ENCODE peak calls at places on chromosomes 7 and 10, in four cellular contexts. F is Peyer's patch, A is GM23248, U is HepG2. I is an unnamed sample.

GRCh38 chr10:73859441-73860049 is 14.8 kb downstream of the CAMK2G start:
- DNase-seq in F (peak), U (no peak), A (peak), I (no peak)

GRCh38 chr7:30349170-30349569 is 64.8 kb downstream of the ZNRF2 start:
- DNase-seq in U (no peak), F (no peak), A (no peak), I (no peak)

GRCh38 chr7:100825215-100825671 is 2.1 kb downstream of the EPHB4 start:
- DNase-seq in A (peak), U (no peak), F (no peak), I (no peak)

GRCh38 chr10:91537614-91538383 is 95.1 kb downstream of the PPP1R3C start:
- DNase-seq in F (no peak), U (no peak), A (no peak), I (no peak)

GRCh38 chr7:65251851-65252620 is 121.6 kb upstream of the ZNF92 start:
- DNase-seq in A (peak), U (peak), F (peak), I (no peak)

GRCh38 chr10:13707156-13707881 is 120.6 kb downstream of the PRPF18 start:
- DNase-seq in F (no peak), U (peak), A (peak), I (peak)

GRCh38 chr10:126455766-126456425 is 67.6 kb upstream of the ADAM12 start:
- DNase-seq in F (no peak), U (no peak), A (no peak), I (no peak)

GRCh38 chr7:96219382-96220130 is 102.3 kb downstream of the SLC25A13 start:
- DNase-seq in A (peak), U (no peak), F (no peak), I (no peak)

GRCh38 chr7:4965295-4966022 is 6.5 kb upstream of the MMD2 start:
- DNase-seq in F (no peak), A (no peak), U (no peak), I (no peak)

GRCh38 chr10:11325817-11326216 is 285.6 kb downstream of the USP6NL start:
- DNase-seq in U (no peak), F (no peak), A (peak), I (no peak)

GRCh38 chr7:121323515-121323914 is 5.3 kb upstream of the WNT16 start:
- DNase-seq in F (no peak), A (no peak), U (no peak), I (no peak)
- H3K27ac ChIP-seq in F (no peak), A (no peak), U (no peak), I (no peak)

DNA sequence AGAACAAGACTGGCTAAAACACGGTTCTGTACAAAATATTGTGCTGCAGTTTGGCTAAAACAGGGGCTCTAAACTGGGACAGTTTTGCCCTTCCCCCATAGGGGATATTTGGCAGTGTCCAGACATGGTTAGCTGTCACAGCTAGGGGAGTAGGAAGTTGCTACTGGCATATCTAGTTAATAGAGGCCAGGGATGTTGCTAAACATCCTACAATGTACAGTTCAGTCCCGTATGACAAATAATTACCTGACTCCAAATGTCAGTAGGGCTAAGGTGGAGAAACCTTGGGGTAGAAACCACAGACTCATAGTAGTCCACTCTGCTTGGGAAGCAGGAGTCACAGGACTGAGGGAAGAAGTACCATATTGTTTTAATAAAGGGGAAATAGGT is 39.8 kb downstream of the WBP1L start:
- DNase-seq in U (no peak), F (no peak), A (no peak), I (no peak)
- H3K27ac ChIP-seq in U (no peak), F (peak), A (peak), I (peak)

GRCh38 chr7:138752568-138753518 is 45.0 kb upstream of the TMEM213 start:
- DNase-seq in U (peak), A (peak), F (peak), I (no peak)
- H3K27ac ChIP-seq in U (no peak), A (no peak), F (peak), I (no peak)

GRCh38 chr10:31620236-31621151 is 301.5 kb downstream of the ZEB1 start:
- DNase-seq in F (no peak), A (peak), U (no peak), I (peak)
- H3K27ac ChIP-seq in F (no peak), A (no peak), U (no peak), I (peak)

DNA sequence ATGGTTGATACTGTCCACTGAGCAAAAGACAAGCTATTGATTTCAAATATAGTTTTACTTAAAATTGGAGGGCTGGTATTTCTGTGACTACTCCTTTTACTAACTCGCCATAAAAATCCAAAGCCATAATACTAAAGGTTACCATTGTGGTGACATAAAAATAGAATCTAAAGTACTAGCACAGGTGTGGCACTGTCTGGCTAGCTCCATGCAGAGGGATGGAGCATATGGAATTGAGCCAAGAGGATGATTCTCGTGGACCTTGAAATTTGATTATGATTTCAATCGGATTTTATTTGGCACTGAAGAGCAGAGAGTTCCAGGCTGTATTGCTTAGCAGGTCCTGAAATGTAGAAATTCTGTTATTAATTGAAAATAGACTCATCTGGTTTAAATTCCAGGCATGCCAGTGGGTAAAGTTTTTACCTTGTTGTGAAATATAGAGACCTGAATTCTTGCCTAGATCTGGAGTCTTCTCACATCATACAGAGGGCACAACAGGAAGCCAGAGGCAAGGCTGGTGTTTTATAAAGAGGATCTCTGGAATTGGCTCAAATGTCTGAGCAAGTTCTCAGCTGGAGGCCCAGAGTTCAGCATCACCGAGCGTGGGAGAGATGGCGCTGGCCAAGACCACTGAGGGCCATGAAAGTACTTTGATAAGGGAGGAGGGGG is 29.9 kb upstream of the DLD start:
- DNase-seq in F (no peak), U (no peak), A (peak), I (no peak)
- H3K27ac ChIP-seq in F (peak), U (no peak), A (peak), I (no peak)

I was measured in coronary artery.